ENCODE peak calls at places on chromosome X, in eight cellular contexts. B is brain microvascular endothelial cell; K is NCI-H2227 treated with DMSO at 0.1 percent for 48 hours; F is left lobe of liver; M is NCI-H1092; U is stimulated activated CD8-positive, alpha-beta memory T cell treated with anti-CD3 and anti-CD28 coated beads, Interleukin-15, amount 100 ng/mL, for 4 hours; O is K562; Q is sigmoid colon. D is an unnamed sample.

GRCh38 chrX:11080721-11081120 is 30.4 kb upstream of the HCCS start:
- DNase-seq in B (no peak), K (no peak), F (no peak), M (no peak), U (no peak), O (no peak), Q (no peak), D (no peak)

GRCh38 chrX:1451676-1452496 is 823 bp downstream of the ASMTL start:
- DNase-seq in B (no peak), K (no peak), F (peak; percentile 47), M (no peak), U (no peak), O (no peak), Q (peak; percentile 80), D (no peak)

GRCh38 chrX:110407910-110408545 is 49.4 kb downstream of the RTL9 start:
- DNase-seq in B (peak; percentile 63), K (peak; percentile 81), F (no peak), M (peak; percentile 60), U (no peak), O (peak; percentile 57), Q (no peak), D (peak; percentile 4)

GRCh38 chrX:153881281-153881680 is 4.7 kb downstream of the L1CAM start:
- DNase-seq in B (no peak), K (no peak), F (no peak), M (no peak), U (no peak), O (no peak), Q (no peak), D (no peak)

GRCh38 chrX:71912156-71912555 is 1.5 kb downstream of the NHSL2 start:
- DNase-seq in B (no peak), K (no peak), F (no peak), M (no peak), U (no peak), O (no peak), Q (no peak), D (no peak)

GRCh38 chrX:69015156-69015555 is 150.1 kb downstream of the PJA1 start:
- DNase-seq in B (no peak), K (no peak), F (no peak), M (no peak), U (no peak), O (no peak), Q (no peak), D (no peak)

GRCh38 chrX:28609003-28609402 is 21.8 kb downstream of the IL1RAPL1 start:
- DNase-seq in B (no peak), K (no peak), F (no peak), M (no peak), U (no peak), O (no peak), Q (no peak), D (no peak)

GRCh38 chrX:54786972-54787371 is 11.1 kb downstream of the ITIH6 start:
- DNase-seq in B (no peak), K (no peak), F (peak; percentile 51), M (no peak), U (no peak), O (no peak), Q (no peak), D (no peak)

GRCh38 chrX:2342281-2342688 is 158.5 kb downstream of the DHRSX start:
- DNase-seq in B (peak; percentile 67), K (no peak), F (no peak), M (no peak), U (no peak), O (no peak), Q (no peak), D (no peak)

GRCh38 chrX:143171703-143172102 is 146.0 kb downstream of the SPANXN4 start:
- DNase-seq in B (no peak), K (no peak), F (no peak), M (no peak), U (no peak), O (no peak), Q (no peak), D (no peak)

GRCh38 chrX:77597090-77597489 is 149.9 kb downstream of the FGF16 start:
- DNase-seq in B (no peak), K (no peak), F (no peak), M (no peak), U (no peak), O (peak; percentile 10), Q (no peak), D (no peak)

GRCh38 chrX:16076834-16077233 is 46.5 kb upstream of the GRPR start:
- DNase-seq in B (no peak), K (no peak), F (no peak), M (no peak), U (no peak), O (no peak), Q (no peak), D (no peak)

GRCh38 chrX:25175743-25176142 is 160.0 kb upstream of the ARX start:
- DNase-seq in B (no peak), K (no peak), F (no peak), M (no peak), U (no peak), O (no peak), Q (no peak), D (no peak)

GRCh38 chrX:78652971-78653822 is 5.9 kb downstream of the RTL3 start:
- DNase-seq in B (peak; percentile 72), K (no peak), F (no peak), M (no peak), U (no peak), O (no peak), Q (no peak), D (peak; percentile 74)

GRCh38 chrX:56763556-56764152 is 34.6 kb downstream of the NBDY start:
- DNase-seq in B (peak; percentile 16), K (no peak), F (peak; percentile 65), M (no peak), U (no peak), O (no peak), Q (peak; percentile 92), D (no peak)

GRCh38 chrX:48522291-48522690 is 683 bp downstream of the EBP start:
- DNase-seq in B (no peak), K (no peak), F (peak; percentile 72), M (no peak), U (no peak), O (peak; percentile 40), Q (peak; percentile 15), D (no peak)

GRCh38 chrX:24231169-24231568 is 81.6 kb downstream of the ZFX start:
- DNase-seq in B (peak; percentile 94), K (no peak), F (no peak), M (no peak), U (no peak), O (peak; percentile 38), Q (no peak), D (no peak)

GRCh38 chrX:9464435-9465371 is at the start of gene TBL1X:
- DNase-seq in B (no peak), K (peak; percentile 32), F (peak; percentile 82), M (peak; percentile 24), U (no peak), O (peak; percentile 92), Q (peak; percentile 74), D (no peak)

GRCh38 chrX:2373615-2374014 is 127.2 kb downstream of the DHRSX start:
- DNase-seq in B (no peak), K (no peak), F (no peak), M (no peak), U (no peak), O (no peak), Q (no peak), D (no peak)

GRCh38 chrX:70016513-70016912 is 33.2 kb downstream of the AWAT2 start:
- DNase-seq in B (no peak), K (no peak), F (no peak), M (no peak), U (no peak), O (no peak), Q (no peak), D (no peak)

GRCh38 chrX:80578518-80579105 is 158.4 kb downstream of the TENT5D start:
- DNase-seq in B (no peak), K (no peak), F (no peak), M (no peak), U (no peak), O (peak; percentile 19), Q (no peak), D (no peak)

GRCh38 chrX:127578395-127578794 is 473.8 kb downstream of the ACTRT1 start:
- DNase-seq in B (no peak), K (no peak), F (no peak), M (no peak), U (no peak), O (no peak), Q (no peak), D (no peak)

GRCh38 chrX:1264556-1264955 is 4.1 kb upstream of the CSF2RA start:
- DNase-seq in B (no peak), K (no peak), F (no peak), M (no peak), U (no peak), O (no peak), Q (no peak), D (no peak)

GRCh38 chrX:45824471-45824870 is 623.8 kb upstream of the DIPK2B start:
- DNase-seq in B (peak; percentile 91), K (no peak), F (no peak), M (no peak), U (peak; percentile 59), O (peak; percentile 11), Q (no peak), D (no peak)

GRCh38 chrX:106177106-106177981 is 9.2 kb downstream of the PWWP3B start:
- DNase-seq in B (peak; percentile 61), K (no peak), F (peak; percentile 48), M (no peak), U (no peak), O (no peak), Q (no peak), D (no peak)

GRCh38 chrX:40578039-40578438 is 2.7 kb upstream of the ATP6AP2 start:
- DNase-seq in B (no peak), K (no peak), F (no peak), M (no peak), U (no peak), O (no peak), Q (no peak), D (no peak)

GRCh38 chrX:22122510-22122909 is 90.4 kb downstream of the PHEX start:
- DNase-seq in B (peak; percentile 41), K (no peak), F (no peak), M (no peak), U (no peak), O (no peak), Q (no peak), D (no peak)

GRCh38 chrX:45557390-45557789 is 356.7 kb upstream of the DIPK2B start:
- DNase-seq in B (no peak), K (no peak), F (no peak), M (no peak), U (no peak), O (no peak), Q (no peak), D (no peak)

GRCh38 chrX:120015145-120016067 is 62.1 kb downstream of the RHOXF2B start:
- DNase-seq in B (no peak), K (no peak), F (no peak), M (no peak), U (no peak), O (no peak), Q (no peak), D (no peak)

GRCh38 chrX:133435544-133436124 is 20.3 kb upstream of the GPC4 start:
- DNase-seq in B (no peak), K (no peak), F (no peak), M (no peak), U (no peak), O (no peak), Q (no peak), D (no peak)

GRCh38 chrX:125786306-125786705 is 379.8 kb downstream of the DCAF12L2 start:
- DNase-seq in B (no peak), K (no peak), F (no peak), M (no peak), U (no peak), O (no peak), Q (no peak), D (no peak)

GRCh38 chrX:12910424-12910823 is 4.0 kb downstream of the TLR8 start:
- DNase-seq in B (no peak), K (no peak), F (no peak), M (no peak), U (no peak), O (no peak), Q (no peak), D (peak; percentile 21)

GRCh38 chrX:68684291-68684918 is 36.9 kb downstream of the STARD8 start:
- DNase-seq in B (no peak), K (no peak), F (peak; percentile 51), M (no peak), U (no peak), O (peak; percentile 26), Q (peak; percentile 77), D (peak; percentile 46)

GRCh38 chrX:74804574-74804973 is 120.7 kb downstream of the NEXMIF start:
- DNase-seq in B (no peak), K (no peak), F (no peak), M (no peak), U (no peak), O (no peak), Q (no peak), D (no peak)

D was measured in AML-193.